ENCODE peak calls at places on chromosomes 7 and 10, in four cellular contexts. E is fibroblast of pulmonary artery, L is left colon, C is nephron progenitor cell. D is an unnamed sample.
A peak's percentile ranks its signal among the peaks of the same experiment; 100 is the strongest.

GRCh38 chr7:20744913-20745587 is 41.6 kb downstream of the SP8 start:
- DNase-seq in E (no peak), L (no peak), C (no peak), D (peak; percentile 36)

GRCh38 chr7:158500651-158501052 is 87.0 kb downstream of the PTPRN2 start:
- DNase-seq in E (no peak), L (no peak), C (no peak), D (no peak)

GRCh38 chr10:119416855-119417254 is 125.7 kb downstream of the RGS10 start:
- DNase-seq in E (peak; percentile 64), L (no peak), C (peak; percentile 67), D (peak; percentile 74)

GRCh38 chr10:128573236-128573800 is 447.1 kb upstream of the MKI67 start:
- DNase-seq in E (no peak), L (no peak), C (no peak), D (no peak)

GRCh38 chr10:24382979-24383663 is 174.2 kb downstream of the KIAA1217 start:
- DNase-seq in E (peak; percentile 49), L (peak; percentile 49), C (no peak), D (peak; percentile 55)

GRCh38 chr10:120948889-120949382 is 97.8 kb downstream of the WDR11 start:
- DNase-seq in E (peak; percentile 71), L (peak; percentile 34), C (peak; percentile 87), D (no peak)

GRCh38 chr10:104253106-104253505 is 1.6 kb upstream of the GSTO1 start:
- DNase-seq in E (no peak), L (no peak), C (no peak), D (no peak)

GRCh38 chr10:130485241-130485957 is 349.2 kb downstream of the GLRX3 start:
- DNase-seq in E (no peak), L (no peak), C (no peak), D (no peak)

GRCh38 chr10:71984126-71984797 is 20.1 kb downstream of the CHST3 start:
- DNase-seq in E (no peak), L (no peak), C (no peak), D (no peak)

GRCh38 chr7:92633211-92633906 is 43.2 kb upstream of the FAM133B start:
- DNase-seq in E (peak; percentile 94), L (no peak), C (no peak), D (peak; percentile 91)

GRCh38 chr10:76113952-76114351 is 682.5 kb downstream of the LRMDA start:
- DNase-seq in E (peak; percentile 1), L (no peak), C (peak; percentile 11), D (no peak)

GRCh38 chr7:128867842-128868623 is 5.4 kb downstream of the ATP6V1F start:
- DNase-seq in E (no peak), L (no peak), C (no peak), D (peak; percentile 44)

GRCh38 chr10:119413738-119414611 is 128.5 kb downstream of the RGS10 start:
- DNase-seq in E (peak; percentile 28), L (no peak), C (peak; percentile 58), D (no peak)

GRCh38 chr7:27346531-27347260 is 104.1 kb downstream of the EVX1 start:
- DNase-seq in E (peak; percentile 61), L (peak; percentile 87), C (peak; percentile 8), D (peak; percentile 97)

GRCh38 chr10:100510533-100511308 is 8.9 kb downstream of the SEC31B start:
- DNase-seq in E (no peak), L (no peak), C (no peak), D (peak; percentile 43)

GRCh38 chr7:117435475-117436043 is 8.3 kb upstream of the ASZ1 start:
- DNase-seq in E (no peak), L (no peak), C (no peak), D (peak; percentile 40)

GRCh38 chr7:135501402-135501801 is 8.5 kb downstream of the CNOT4 start:
- DNase-seq in E (no peak), L (no peak), C (no peak), D (no peak)

GRCh38 chr7:4809691-4810090 is 34.3 kb downstream of the AP5Z1 start:
- DNase-seq in E (no peak), L (no peak), C (no peak), D (no peak)

GRCh38 chr10:69088471-69088769 is 517 bp downstream of the SRGN start:
- DNase-seq in E (peak; percentile 47), L (no peak), C (no peak), D (no peak)

GRCh38 chr10:100730739-100731602 is 14.4 kb upstream of the PAX2 start:
- DNase-seq in E (peak; percentile 33), L (no peak), C (peak; percentile 70), D (peak; percentile 18)

GRCh38 chr7:50721160-50721559 is 61.5 kb downstream of the GRB10 start:
- DNase-seq in E (no peak), L (no peak), C (no peak), D (no peak)

GRCh38 chr7:87564290-87564963 is 36.3 kb downstream of the ABCB1 start:
- DNase-seq in E (no peak), L (peak; percentile 29), C (peak; percentile 19), D (peak; percentile 69)

GRCh38 chr7:19677201-19677600 is 31.6 kb downstream of the POLR1F start:
- DNase-seq in E (peak; percentile 44), L (no peak), C (no peak), D (no peak)

GRCh38 chr7:25385731-25386136 is 157.4 kb upstream of the NPVF start:
- DNase-seq in E (no peak), L (no peak), C (no peak), D (no peak)

GRCh38 chr10:6348091-6348862 is 145.5 kb downstream of the PFKFB3 start:
- DNase-seq in E (no peak), L (peak; percentile 45), C (no peak), D (no peak)

GRCh38 chr7:44275146-44275545 is 50.2 kb downstream of the CAMK2B start:
- DNase-seq in E (no peak), L (no peak), C (no peak), D (no peak)

GRCh38 chr10:113162960-113163359 is 212.9 kb downstream of the TCF7L2 start:
- DNase-seq in E (no peak), L (no peak), C (no peak), D (no peak)

D was measured in HT-29.